ENCODE peak calls at places on chromosomes 1 and 21, in four cellular contexts. One of them, this sample, is unnamed. For H3K36me3 and H3K4me1, the result is how much of the 10 kb centered on the place peaks cover.

GRCh38 chr21:42845296-42845965 is 33.9 kb downstream of the WDR4 start:
- DNase-seq in fibroblast of lung: peak
- DNase-seq in SK-N-SH: peak
- DNase-seq in mesendoderm: no peak
- DNase-seq in this sample: peak

GRCh38 chr1:42463906-42464305 is 820 bp downstream of the CCDC30 start:
- DNase-seq in fibroblast of lung: no peak
- DNase-seq in SK-N-SH: no peak
- DNase-seq in mesendoderm: peak
- DNase-seq in this sample: no peak

GRCh38 chr1:223628233-223628632 is 37.3 kb downstream of the CAPN8 start:
- DNase-seq in fibroblast of lung: peak
- DNase-seq in SK-N-SH: peak
- DNase-seq in mesendoderm: peak
- DNase-seq in this sample: no peak

GRCh38 chr21:33013618-33014017 is 12.1 kb upstream of the OLIG2 start:
- DNase-seq in fibroblast of lung: no peak
- DNase-seq in SK-N-SH: no peak
- DNase-seq in mesendoderm: no peak
- DNase-seq in this sample: no peak

GRCh38 chr1:186236921-186237320 is 138.1 kb downstream of the TPR start:
- DNase-seq in fibroblast of lung: peak
- DNase-seq in SK-N-SH: no peak
- DNase-seq in mesendoderm: peak
- DNase-seq in this sample: no peak

GRCh38 chr21:28226563-28226962 is 766.1 kb downstream of the LTN1 start:
- DNase-seq in fibroblast of lung: no peak
- DNase-seq in SK-N-SH: no peak
- DNase-seq in mesendoderm: no peak
- DNase-seq in this sample: no peak

GRCh38 chr21:21807598-21807903 is 809.3 kb downstream of the NCAM2 start:
- DNase-seq in fibroblast of lung: no peak
- DNase-seq in SK-N-SH: peak
- DNase-seq in mesendoderm: no peak
- DNase-seq in this sample: no peak

GRCh38 chr21:46084041-46084561 is 13.8 kb upstream of the COL6A2 start:
- DNase-seq in fibroblast of lung: no peak
- DNase-seq in SK-N-SH: no peak
- DNase-seq in mesendoderm: no peak
- DNase-seq in this sample: peak

DNA sequence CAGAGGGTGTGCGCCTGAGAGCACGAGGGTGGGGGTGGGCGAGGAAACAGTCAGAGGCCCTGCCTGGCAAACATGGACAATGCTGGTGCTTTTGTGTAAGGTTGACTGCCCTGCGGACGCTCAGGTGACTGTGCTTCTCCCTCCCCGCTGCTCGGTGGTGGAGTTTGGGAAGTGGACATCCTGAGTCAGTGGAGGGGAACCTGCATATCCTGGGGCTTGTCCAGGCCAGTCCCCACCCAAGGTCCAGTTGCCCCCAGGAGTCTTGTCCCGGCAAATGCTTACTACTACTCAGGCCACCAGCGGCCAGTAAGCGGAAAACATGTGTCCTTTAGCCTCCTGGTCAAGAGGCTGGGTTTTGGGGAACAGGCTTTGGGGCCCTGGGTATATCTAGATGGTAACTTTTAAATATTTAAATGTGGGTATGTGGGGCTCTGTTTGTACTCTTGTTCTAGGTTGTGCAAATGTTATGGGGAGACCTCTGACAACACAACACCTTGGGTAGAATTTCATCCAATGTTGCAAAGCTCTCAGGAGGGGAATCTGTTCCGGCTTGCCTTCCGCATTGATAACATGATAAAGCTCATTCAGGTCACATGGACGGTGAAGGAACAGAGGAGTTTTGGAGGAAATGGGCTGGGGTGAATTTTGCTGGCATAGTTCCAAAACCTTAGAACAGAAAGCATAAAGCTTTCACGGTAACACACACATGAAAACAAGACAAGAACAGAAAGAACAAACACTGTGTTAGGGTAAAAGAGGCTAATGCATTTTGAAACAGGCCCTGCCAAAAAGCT is 364.9 kb downstream of the PRDM2 start:
- DNase-seq in fibroblast of lung: no peak
- DNase-seq in SK-N-SH: no peak
- DNase-seq in mesendoderm: no peak
- DNase-seq in this sample: peak
- H3K9ac ChIP-seq in fibroblast of lung: no peak
- H3K9ac ChIP-seq in SK-N-SH: no peak
- H3K9ac ChIP-seq in mesendoderm: no peak
- H3K9ac ChIP-seq in this sample: no peak

GRCh38 chr1:1671365-1672119 is 12.7 kb upstream of the CDK11B start:
- DNase-seq in fibroblast of lung: no peak
- DNase-seq in SK-N-SH: peak
- DNase-seq in mesendoderm: no peak
- DNase-seq in this sample: peak
- H3K36me3 ChIP-seq in fibroblast of lung: under half
- H3K36me3 ChIP-seq in SK-N-SH: under half
- H3K36me3 ChIP-seq in mesendoderm: under half
- H3K36me3 ChIP-seq in this sample: under half

DNA sequence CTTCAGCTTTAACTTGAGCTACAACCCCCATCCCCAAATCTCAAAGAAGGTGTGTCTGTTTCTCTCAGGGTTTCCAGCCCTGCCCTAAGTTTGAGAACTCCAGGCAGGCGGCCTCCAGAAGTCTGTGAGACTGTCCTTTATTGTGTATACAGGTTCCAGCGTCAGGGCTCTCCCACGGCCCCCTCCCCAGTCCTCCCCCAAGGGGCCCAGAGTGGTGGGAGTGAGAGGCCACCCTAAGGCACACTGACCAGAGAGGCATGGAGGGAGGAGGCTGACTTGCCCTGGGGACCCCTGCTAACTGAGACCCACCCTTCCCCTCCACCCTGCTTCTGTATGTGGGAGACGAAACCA is 4.0 kb downstream of the HSPB7 start:
- DNase-seq in fibroblast of lung: no peak
- DNase-seq in SK-N-SH: no peak
- DNase-seq in mesendoderm: no peak
- DNase-seq in this sample: no peak
- H3K4me1 ChIP-seq in fibroblast of lung: under half
- H3K4me1 ChIP-seq in SK-N-SH: under half
- H3K4me1 ChIP-seq in mesendoderm: under half
- H3K4me1 ChIP-seq in this sample: under half

DNA sequence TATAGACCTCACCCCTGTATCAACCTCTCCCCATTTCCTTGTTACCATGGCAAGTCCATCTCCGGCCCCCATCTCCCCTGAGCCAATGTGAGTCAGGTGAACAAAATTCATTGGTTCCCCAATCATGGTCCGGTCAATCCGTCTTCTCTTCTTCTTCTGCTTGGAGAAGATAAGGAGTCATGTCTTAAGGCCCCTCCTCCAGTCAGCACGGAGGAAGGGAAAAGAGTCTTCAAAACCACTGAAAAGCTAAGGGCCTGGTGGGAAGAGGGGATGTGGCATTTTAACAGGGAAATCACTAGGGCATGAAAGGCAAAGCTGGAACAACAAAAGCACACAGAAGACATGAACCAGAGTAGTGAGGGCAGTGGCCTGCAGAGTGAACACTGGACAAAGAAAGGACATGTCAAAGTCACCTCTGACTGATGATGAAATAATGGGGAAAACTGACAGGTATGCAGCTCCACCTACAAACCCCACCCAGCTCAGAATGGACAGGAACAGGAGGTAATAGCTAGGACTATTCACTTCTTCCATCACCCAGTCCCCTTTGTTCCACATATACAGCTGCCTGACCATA is 4.4 kb downstream of the CDC42SE1 start:
- DNase-seq in fibroblast of lung: no peak
- DNase-seq in SK-N-SH: no peak
- DNase-seq in mesendoderm: no peak
- DNase-seq in this sample: no peak
- H3K9ac ChIP-seq in fibroblast of lung: no peak
- H3K9ac ChIP-seq in SK-N-SH: no peak
- H3K9ac ChIP-seq in mesendoderm: no peak
- H3K9ac ChIP-seq in this sample: no peak

GRCh38 chr1:227770812-227771211 is 35.6 kb downstream of the SNAP47 start:
- DNase-seq in fibroblast of lung: no peak
- DNase-seq in SK-N-SH: no peak
- DNase-seq in mesendoderm: no peak
- DNase-seq in this sample: peak
- H3K36me3 ChIP-seq in fibroblast of lung: under half
- H3K36me3 ChIP-seq in SK-N-SH: half or more
- H3K36me3 ChIP-seq in mesendoderm: under half
- H3K36me3 ChIP-seq in this sample: under half